ENCODE peak calls at places on chromosome 22, in five cellular contexts. F, N, G, B and I are unnamed samples.

GRCh38 chr22:49633010-49633324 is 194.7 kb downstream of the BRD1 start:
- DNase-seq in F (peak), N (no peak), G (no peak), B (no peak), I (peak)

GRCh38 chr22:31732089-31732829 is 17.7 kb downstream of the PRR14L start:
- DNase-seq in F (no peak), N (no peak), G (no peak), B (no peak), I (no peak)

GRCh38 chr22:32823024-32823730 is 21.7 kb downstream of the TIMP3 start:
- DNase-seq in F (peak), N (no peak), G (peak), B (peak), I (peak)

GRCh38 chr22:39690901-39691620 is 120.5 kb downstream of the CACNA1I start:
- DNase-seq in F (peak), N (no peak), G (no peak), B (no peak), I (peak)

GRCh38 chr22:21079493-21079892 is 33.7 kb downstream of the LRRC74B start:
- DNase-seq in F (no peak), N (no peak), G (no peak), B (no peak), I (no peak)

GRCh38 chr22:41831828-41832552 is 915 bp upstream of the SREBF2 start:
- DNase-seq in F (no peak), N (peak), G (no peak), B (no peak), I (no peak)

GRCh38 chr22:50526849-50527801 is 1.7 kb upstream of the SCO2 start:
- DNase-seq in F (peak), N (no peak), G (peak), B (peak), I (peak)

GRCh38 chr22:49553518-49554295 is 274.0 kb downstream of the BRD1 start:
- DNase-seq in F (no peak), N (no peak), G (peak), B (no peak), I (peak)

GRCh38 chr22:47678667-47679287 is 916.3 kb downstream of the TBC1D22A start:
- DNase-seq in F (no peak), N (no peak), G (no peak), B (no peak), I (peak)

GRCh38 chr22:41447435-41448188 is 1.0 kb upstream of the TOB2 start:
- DNase-seq in F (peak), N (peak), G (peak), B (no peak), I (peak)

GRCh38 chr22:47309946-47310345 is 547.5 kb downstream of the TBC1D22A start:
- DNase-seq in F (no peak), N (no peak), G (no peak), B (no peak), I (no peak)

GRCh38 chr22:39959640-39960447 is at the start of gene TMA7B:
- DNase-seq in F (peak), N (peak), G (peak), B (peak), I (peak)

GRCh38 chr22:37457093-37457893 is 28.9 kb downstream of the MFNG start:
- DNase-seq in F (peak), N (no peak), G (peak), B (peak), I (peak)

GRCh38 chr22:49701380-49702067 is 126.1 kb downstream of the BRD1 start:
- DNase-seq in F (no peak), N (no peak), G (peak), B (no peak), I (no peak)

GRCh38 chr22:45067731-45068130 is 57.9 kb upstream of the PHF21B start:
- DNase-seq in F (no peak), N (peak), G (no peak), B (no peak), I (no peak)

GRCh38 chr22:45069925-45070324 is 60.1 kb upstream of the PHF21B start:
- DNase-seq in F (no peak), N (no peak), G (peak), B (no peak), I (no peak)

GRCh38 chr22:45073064-45073463 is 63.3 kb upstream of the PHF21B start:
- DNase-seq in F (peak), N (no peak), G (no peak), B (no peak), I (no peak)

GRCh38 chr22:45071618-45072017 is 61.8 kb upstream of the PHF21B start:
- DNase-seq in F (no peak), N (no peak), G (no peak), B (no peak), I (no peak)

GRCh38 chr22:45072322-45072903 is 62.6 kb upstream of the PHF21B start:
- DNase-seq in F (no peak), N (peak), G (peak), B (peak), I (peak)
- H3K4me2 ChIP-seq in F (peak), N (peak), G (peak), B (peak), I (peak)

DNA sequence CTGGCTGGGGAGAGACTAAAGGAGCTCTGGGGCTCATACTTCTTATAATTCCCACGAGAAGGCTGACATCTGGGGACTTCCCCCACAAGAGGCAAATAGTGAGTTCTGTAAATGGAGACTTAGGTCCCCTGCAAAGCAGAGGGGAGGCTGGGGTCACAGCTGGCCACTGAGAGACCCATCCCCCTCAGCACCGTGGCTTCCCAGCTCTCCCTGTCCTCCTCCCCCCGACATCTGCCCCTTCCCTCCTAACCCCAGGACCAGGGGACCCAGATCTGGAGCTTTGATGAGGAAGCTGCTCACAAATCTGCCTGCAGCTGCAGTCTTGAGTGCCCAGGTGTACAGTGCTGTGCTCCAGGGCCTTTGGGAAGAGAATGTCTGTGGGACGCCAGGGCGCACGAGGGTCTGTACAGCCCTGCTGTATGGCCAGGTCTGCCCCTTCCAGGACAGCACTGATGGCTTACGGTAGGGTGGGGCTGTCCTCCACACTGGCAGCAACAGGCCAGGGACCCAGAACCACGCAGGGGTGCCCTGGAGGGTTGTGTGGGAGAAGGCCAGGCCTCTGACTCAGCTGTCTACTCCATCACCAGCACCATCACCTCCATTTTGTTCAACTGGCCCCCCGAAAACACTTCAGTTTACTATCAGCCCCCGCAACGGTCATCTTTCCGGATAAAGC is 1.1 kb downstream of the RGL4 start:
- DNase-seq in F (no peak), N (no peak), G (no peak), B (no peak), I (no peak)
- H3K4me2 ChIP-seq in F (no peak), N (no peak), G (no peak), B (no peak), I (no peak)

GRCh38 chr22:30178180-30179126 is 68.1 kb downstream of the LIF start:
- DNase-seq in F (no peak), N (no peak), G (no peak), B (no peak), I (peak)
- H3K4me2 ChIP-seq in F (no peak), N (no peak), G (no peak), B (no peak), I (no peak)

DNA sequence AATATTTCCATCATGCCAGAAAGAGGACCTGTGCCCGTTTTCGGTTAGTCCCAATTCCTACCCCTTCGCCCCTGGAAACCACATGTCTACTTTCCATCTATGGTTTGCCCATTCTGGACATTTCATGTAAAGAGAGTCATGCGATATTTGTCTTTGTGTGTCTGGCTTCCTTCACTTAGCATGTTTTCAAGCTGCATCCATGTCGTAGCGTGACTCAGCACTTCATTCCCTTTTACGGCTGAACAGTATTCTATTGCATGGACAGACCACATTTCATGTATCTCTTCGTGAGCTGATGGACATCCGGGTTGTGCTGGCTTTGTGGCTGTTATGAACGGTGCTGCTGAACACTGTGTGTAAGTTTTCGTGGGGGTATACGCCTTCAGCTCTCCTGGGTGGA is 43.4 kb downstream of the SCUBE1 start:
- DNase-seq in F (no peak), N (no peak), G (no peak), B (no peak), I (no peak)
- H3K4me2 ChIP-seq in F (no peak), N (no peak), G (no peak), B (no peak), I (no peak)

GRCh38 chr22:36065775-36066544 is 37.3 kb upstream of the RBFOX2 start:
- DNase-seq in F (peak), N (peak), G (peak), B (peak), I (peak)

GRCh38 chr22:36067237-36067558 is 38.6 kb upstream of the RBFOX2 start:
- DNase-seq in F (no peak), N (no peak), G (no peak), B (no peak), I (no peak)

GRCh38 chr22:36068776-36069344 is 40.2 kb upstream of the RBFOX2 start:
- DNase-seq in F (no peak), N (no peak), G (peak), B (no peak), I (no peak)

GRCh38 chr22:36065462-36065774 is 36.8 kb upstream of the RBFOX2 start:
- DNase-seq in F (no peak), N (no peak), G (no peak), B (no peak), I (no peak)

DNA sequence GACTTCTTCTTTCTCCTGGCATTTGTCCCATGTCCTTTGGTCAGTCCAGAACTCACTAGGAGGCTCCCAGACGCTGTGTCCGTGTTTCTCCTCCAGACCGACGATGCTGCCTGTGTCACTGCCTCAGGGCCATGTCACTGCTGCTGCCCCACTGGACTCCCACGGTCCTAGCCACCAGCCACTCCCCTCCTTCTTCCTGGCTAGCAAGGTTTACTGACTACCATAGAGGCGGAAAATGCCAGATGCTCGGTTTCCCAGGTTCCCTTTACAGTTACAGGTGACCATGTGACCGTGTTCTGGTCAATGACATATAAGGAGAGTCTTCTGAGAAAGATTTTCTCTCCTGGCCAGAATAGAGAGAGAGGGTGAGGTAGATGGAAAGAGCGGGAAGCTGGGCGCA is 40.7 kb upstream of the RBFOX2 start:
- DNase-seq in F (no peak), N (no peak), G (no peak), B (no peak), I (no peak)
- H3K4me2 ChIP-seq in F (no peak), N (no peak), G (no peak), B (no peak), I (no peak)

GRCh38 chr22:35227248-35227647 is 30.0 kb upstream of the HMGXB4 start:
- DNase-seq in F (no peak), N (no peak), G (no peak), B (no peak), I (no peak)

GRCh38 chr22:35230839-35231584 is 26.3 kb upstream of the HMGXB4 start:
- DNase-seq in F (peak), N (no peak), G (peak), B (no peak), I (no peak)

GRCh38 chr22:35231585-35232084 is 25.7 kb upstream of the HMGXB4 start:
- DNase-seq in F (peak), N (peak), G (peak), B (peak), I (peak)

GRCh38 chr22:35229865-35230264 is 27.4 kb upstream of the HMGXB4 start:
- DNase-seq in F (no peak), N (no peak), G (no peak), B (no peak), I (no peak)

DNA sequence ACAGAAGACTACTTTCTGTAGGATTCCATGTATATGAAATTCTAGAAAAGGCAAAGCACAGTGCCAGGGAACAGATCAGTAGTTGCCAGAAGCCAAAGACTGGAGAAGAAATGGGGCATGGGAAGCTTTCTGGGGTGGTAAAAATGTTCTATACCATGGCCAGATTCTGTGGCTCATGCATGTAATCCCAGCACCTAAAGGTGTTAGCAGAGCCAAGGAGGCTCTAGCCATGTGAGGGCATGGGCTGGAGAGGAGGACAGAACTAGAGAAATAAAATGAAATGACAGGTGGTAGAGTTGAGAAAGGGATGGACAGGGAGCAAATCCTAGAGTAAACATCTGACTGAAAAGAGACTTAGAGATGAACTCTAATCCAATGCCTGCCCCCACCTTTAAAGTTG is 26.9 kb upstream of the HMGXB4 start:
- DNase-seq in F (no peak), N (no peak), G (no peak), B (no peak), I (no peak)
- H3K4me2 ChIP-seq in F (peak), N (no peak), G (peak), B (peak), I (no peak)

GRCh38 chr22:27383896-27384295 is 417.7 kb downstream of the MN1 start:
- DNase-seq in F (no peak), N (no peak), G (no peak), B (no peak), I (no peak)

GRCh38 chr22:27381960-27382742 is 419.4 kb downstream of the MN1 start:
- DNase-seq in F (no peak), N (no peak), G (no peak), B (no peak), I (peak)

GRCh38 chr22:27382947-27383346 is 418.6 kb downstream of the MN1 start:
- DNase-seq in F (no peak), N (no peak), G (no peak), B (no peak), I (no peak)

GRCh38 chr22:27380826-27381225 is 420.7 kb downstream of the MN1 start:
- DNase-seq in F (peak), N (no peak), G (no peak), B (no peak), I (no peak)

GRCh38 chr22:27381552-27381951 is 420.0 kb downstream of the MN1 start:
- DNase-seq in F (no peak), N (no peak), G (no peak), B (no peak), I (no peak)
- H3K4me2 ChIP-seq in F (no peak), N (no peak), G (no peak), B (no peak), I (no peak)

DNA sequence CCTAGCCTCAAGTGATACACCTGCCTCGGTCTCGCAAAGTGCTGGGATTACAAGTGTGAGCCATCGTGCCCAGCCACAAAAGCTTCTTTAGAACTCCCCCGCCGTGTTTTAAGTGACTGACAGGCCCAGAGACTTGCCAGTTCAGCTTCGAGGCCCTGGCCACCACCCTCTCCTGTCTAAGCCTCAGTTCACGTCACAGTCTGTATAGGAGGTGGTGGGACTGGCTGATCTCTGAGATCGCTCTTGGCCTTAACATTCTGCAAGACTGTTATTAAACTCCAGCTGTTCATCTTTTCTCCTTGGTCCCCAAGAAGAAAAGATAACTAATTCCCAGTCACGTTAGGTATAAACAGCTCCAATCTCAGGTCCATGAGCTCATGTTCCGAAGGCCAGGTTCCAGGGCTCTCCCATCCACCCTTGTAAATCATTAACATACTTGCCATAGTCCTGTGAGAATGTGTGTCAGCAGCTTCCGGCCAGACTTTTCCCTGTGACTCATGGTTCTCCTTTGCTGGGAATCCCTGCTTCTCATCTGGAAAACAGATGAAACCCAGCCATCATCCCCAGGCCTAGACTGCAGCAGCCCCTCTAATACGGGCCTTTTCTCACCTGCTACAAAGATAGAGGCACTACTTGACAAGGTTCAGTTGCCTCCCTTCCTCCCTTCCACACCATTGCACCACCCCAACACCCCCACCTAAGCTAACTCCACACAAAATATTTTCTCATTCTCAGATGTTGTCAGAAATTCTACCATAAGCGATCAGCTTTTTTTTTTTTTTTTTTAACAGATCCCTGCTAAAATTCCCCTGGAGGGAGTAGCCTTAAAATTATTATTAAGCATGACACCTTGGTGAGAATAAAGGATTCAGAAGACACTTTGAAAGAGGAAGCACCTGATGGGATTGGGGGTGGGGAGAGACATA is 5.6 kb upstream of the KIAA0930 start:
- DNase-seq in F (peak), N (peak), G (peak), B (peak), I (no peak)
- H3K4me2 ChIP-seq in F (peak), N (peak), G (peak), B (peak), I (no peak)